ENCODE peak calls at places on chromosomes 7 and 10, in four cellular contexts. T, S, M and X are unnamed samples.

GRCh38 chr10:122638106-122638505 is 61.5 kb downstream of the C10orf120 start:
- DNase-seq in T (no peak), S (no peak), M (no peak), X (no peak)

GRCh38 chr10:60948871-60949270 is 4.9 kb upstream of the RHOBTB1 start:
- DNase-seq in T (no peak), S (no peak), M (no peak), X (no peak)

GRCh38 chr7:136666110-136666509 is 202.3 kb upstream of the CHRM2 start:
- DNase-seq in T (no peak), S (no peak), M (no peak), X (no peak)

GRCh38 chr10:14250496-14250895 is 80.2 kb downstream of the FRMD4A start:
- DNase-seq in T (no peak), S (no peak), M (no peak), X (no peak)

GRCh38 chr7:125833839-125834238 is 904.2 kb upstream of the POT1 start:
- DNase-seq in T (no peak), S (no peak), M (no peak), X (no peak)

GRCh38 chr7:69773535-69774225 is 175.4 kb downstream of the AUTS2 start:
- DNase-seq in T (no peak), S (no peak), M (no peak), X (no peak)

GRCh38 chr7:157617401-157617800 is 280.6 kb downstream of the DNAJB6 start:
- DNase-seq in T (peak), S (no peak), M (peak), X (no peak)

GRCh38 chr7:22831602-22832001 is 9.0 kb upstream of the TOMM7 start:
- DNase-seq in T (no peak), S (no peak), M (no peak), X (no peak)

GRCh38 chr10:47415520-47416304 is 31.6 kb upstream of the ZNF488 start:
- DNase-seq in T (no peak), S (no peak), M (no peak), X (no peak)

GRCh38 chr7:6272481-6273323 is at the start of gene CYTH3:
- DNase-seq in T (peak), S (no peak), M (peak), X (peak)

GRCh38 chr7:105387621-105388372 is 924 bp downstream of the SRPK2 start:
- DNase-seq in T (peak), S (no peak), M (peak), X (no peak)

GRCh38 chr10:49109669-49110335 is 5.5 kb downstream of the VSTM4 start:
- DNase-seq in T (no peak), S (no peak), M (peak), X (no peak)

GRCh38 chr10:13613519-13613918 is 26.8 kb downstream of the PRPF18 start:
- DNase-seq in T (no peak), S (no peak), M (no peak), X (no peak)

GRCh38 chr10:27742195-27742925 is 3.3 kb downstream of the MKX start:
- DNase-seq in T (peak), S (peak), M (peak), X (peak)

GRCh38 chr7:112360681-112361080 is 89.6 kb upstream of the IFRD1 start:
- DNase-seq in T (no peak), S (no peak), M (no peak), X (no peak)

GRCh38 chr10:78049861-78050260 is 16.2 kb downstream of the RPS24 start:
- DNase-seq in T (no peak), S (no peak), M (no peak), X (no peak)

GRCh38 chr10:14032406-14032998 is 298.2 kb downstream of the FRMD4A start:
- DNase-seq in T (no peak), S (peak), M (no peak), X (no peak)

GRCh38 chr7:102446387-102447156 is 13.2 kb downstream of the ORAI2 start:
- DNase-seq in T (no peak), S (no peak), M (no peak), X (no peak)

GRCh38 chr10:121167534-121168243 is 316.5 kb downstream of the WDR11 start:
- DNase-seq in T (no peak), S (no peak), M (no peak), X (no peak)

GRCh38 chr10:754914-755313 is 65.4 kb upstream of the DIP2C start:
- DNase-seq in T (no peak), S (no peak), M (no peak), X (no peak)

GRCh38 chr10:30413996-30414576 is 19.9 kb upstream of the MAP3K8 start:
- DNase-seq in T (no peak), S (peak), M (no peak), X (no peak)

GRCh38 chr7:41103331-41103730 is 599.6 kb downstream of the INHBA start:
- DNase-seq in T (no peak), S (no peak), M (no peak), X (no peak)

GRCh38 chr10:98212204-98212603 is 55.8 kb downstream of the LOXL4 start:
- DNase-seq in T (no peak), S (no peak), M (no peak), X (no peak)

GRCh38 chr10:72079356-72079755 is 9.0 kb downstream of the SPOCK2 start:
- DNase-seq in T (no peak), S (no peak), M (no peak), X (peak)

GRCh38 chr10:94357193-94357592 is 5.5 kb downstream of the NOC3L start:
- DNase-seq in T (no peak), S (no peak), M (no peak), X (no peak)

GRCh38 chr10:85642421-85643170 is 724.0 kb downstream of the GRID1 start:
- DNase-seq in T (no peak), S (peak), M (no peak), X (no peak)

GRCh38 chr10:110356628-110357245 is 52.0 kb upstream of the SMNDC1 start:
- DNase-seq in T (no peak), S (peak), M (no peak), X (no peak)

GRCh38 chr10:94149702-94150101 is 156.0 kb downstream of the PLCE1 start:
- DNase-seq in T (no peak), S (no peak), M (no peak), X (no peak)

GRCh38 chr7:6628045-6628444 is 9.1 kb upstream of the ZNF316 start:
- DNase-seq in T (no peak), S (no peak), M (no peak), X (no peak)

DNA sequence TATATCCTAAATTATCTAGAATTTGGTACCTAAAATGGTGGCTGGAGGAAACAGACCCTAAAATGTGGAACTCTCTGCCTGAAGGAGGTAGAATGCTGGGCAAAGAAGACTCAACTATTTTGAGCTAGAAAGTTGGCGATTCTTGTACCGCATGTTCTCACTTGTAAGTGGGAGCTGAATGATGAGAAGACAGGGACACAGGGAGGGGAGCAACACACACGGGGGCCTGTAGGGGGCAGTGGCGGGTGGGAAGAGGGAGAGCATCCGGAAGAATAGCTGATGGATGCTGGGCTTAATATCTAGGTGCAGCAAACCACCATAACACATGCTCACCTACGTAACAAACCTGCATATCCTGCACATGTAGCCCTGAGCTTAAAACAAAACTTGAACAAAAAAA is 250.6 kb downstream of the CALN1 start:
- DNase-seq in T (no peak), S (no peak), M (no peak), X (no peak)
- TF ChIP-seq CTCF in T (no peak), S (peak), M (no peak), X (no peak)

GRCh38 chr7:117269417-117269816 is 53.4 kb downstream of the WNT2 start:
- DNase-seq in T (no peak), S (peak), M (no peak), X (no peak)

GRCh38 chr7:117269895-117270294 is 53.0 kb downstream of the WNT2 start:
- DNase-seq in T (no peak), S (no peak), M (no peak), X (no peak)

GRCh38 chr7:117272360-117272759 is 50.5 kb downstream of the WNT2 start:
- DNase-seq in T (no peak), S (no peak), M (no peak), X (no peak)

GRCh38 chr7:117271566-117271965 is 51.3 kb downstream of the WNT2 start:
- DNase-seq in T (no peak), S (no peak), M (no peak), X (no peak)

DNA sequence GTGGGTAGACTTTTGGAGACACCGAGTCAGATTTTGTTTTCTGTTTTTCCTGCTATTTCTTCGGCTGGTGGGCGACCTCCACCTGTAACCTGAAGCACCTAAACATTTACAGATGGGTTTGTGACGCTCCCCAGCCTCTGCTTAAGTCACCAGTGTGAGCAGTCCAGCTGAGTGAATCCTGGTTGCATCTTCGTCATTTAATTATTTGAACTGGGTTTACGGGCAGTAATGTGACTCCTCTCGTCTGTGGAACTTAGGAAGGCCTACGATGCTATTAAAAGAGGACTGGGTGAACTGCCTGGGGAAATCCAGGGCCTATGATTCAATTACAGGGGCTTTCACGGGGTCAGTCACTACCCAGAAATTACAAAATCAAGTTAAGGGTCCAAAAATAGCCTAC is 52.5 kb downstream of the WNT2 start:
- DNase-seq in T (no peak), S (no peak), M (no peak), X (no peak)
- H3K4me3 ChIP-seq in T (no peak), S (no peak), M (no peak), X (no peak)

GRCh38 chr7:141231018-141231792 is 157.3 kb downstream of the TMEM178B start:
- DNase-seq in T (no peak), S (peak), M (no peak), X (peak)

GRCh38 chr7:141232286-141233051 is 158.6 kb downstream of the TMEM178B start:
- DNase-seq in T (no peak), S (no peak), M (no peak), X (no peak)

GRCh38 chr7:141228482-141228881 is 154.6 kb downstream of the TMEM178B start:
- DNase-seq in T (no peak), S (no peak), M (no peak), X (no peak)

GRCh38 chr7:141225916-141226618 is 152.2 kb downstream of the TMEM178B start:
- DNase-seq in T (no peak), S (no peak), M (no peak), X (peak)

DNA sequence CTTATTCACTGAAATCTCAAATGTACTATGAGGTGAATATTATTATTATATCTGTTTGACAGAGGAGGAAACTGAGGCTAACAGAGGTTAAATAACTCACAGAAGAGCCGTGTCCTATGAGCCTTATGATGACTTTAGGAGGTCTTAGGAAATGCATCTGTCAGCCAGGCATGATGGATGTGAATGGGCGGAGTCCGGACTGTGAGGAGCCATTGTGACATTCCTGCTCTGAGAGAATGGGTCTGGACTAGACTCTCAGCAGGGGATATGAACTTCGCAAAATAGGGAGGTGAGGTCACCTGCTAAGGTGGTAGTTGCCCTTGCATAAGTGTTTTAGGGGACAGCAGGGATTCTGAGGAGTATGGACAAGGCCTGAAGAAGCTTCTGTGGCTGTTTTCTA is 153.6 kb downstream of the TMEM178B start:
- DNase-seq in T (no peak), S (no peak), M (no peak), X (no peak)
- H3K27ac ChIP-seq in T (no peak), S (no peak), M (no peak), X (no peak)

GRCh38 chr7:155381852-155382801 is 75.8 kb upstream of the EN2 start:
- DNase-seq in T (no peak), S (no peak), M (no peak), X (peak)
- TF ChIP-seq CTCF in T (no peak), S (no peak), M (no peak), X (no peak)

DNA sequence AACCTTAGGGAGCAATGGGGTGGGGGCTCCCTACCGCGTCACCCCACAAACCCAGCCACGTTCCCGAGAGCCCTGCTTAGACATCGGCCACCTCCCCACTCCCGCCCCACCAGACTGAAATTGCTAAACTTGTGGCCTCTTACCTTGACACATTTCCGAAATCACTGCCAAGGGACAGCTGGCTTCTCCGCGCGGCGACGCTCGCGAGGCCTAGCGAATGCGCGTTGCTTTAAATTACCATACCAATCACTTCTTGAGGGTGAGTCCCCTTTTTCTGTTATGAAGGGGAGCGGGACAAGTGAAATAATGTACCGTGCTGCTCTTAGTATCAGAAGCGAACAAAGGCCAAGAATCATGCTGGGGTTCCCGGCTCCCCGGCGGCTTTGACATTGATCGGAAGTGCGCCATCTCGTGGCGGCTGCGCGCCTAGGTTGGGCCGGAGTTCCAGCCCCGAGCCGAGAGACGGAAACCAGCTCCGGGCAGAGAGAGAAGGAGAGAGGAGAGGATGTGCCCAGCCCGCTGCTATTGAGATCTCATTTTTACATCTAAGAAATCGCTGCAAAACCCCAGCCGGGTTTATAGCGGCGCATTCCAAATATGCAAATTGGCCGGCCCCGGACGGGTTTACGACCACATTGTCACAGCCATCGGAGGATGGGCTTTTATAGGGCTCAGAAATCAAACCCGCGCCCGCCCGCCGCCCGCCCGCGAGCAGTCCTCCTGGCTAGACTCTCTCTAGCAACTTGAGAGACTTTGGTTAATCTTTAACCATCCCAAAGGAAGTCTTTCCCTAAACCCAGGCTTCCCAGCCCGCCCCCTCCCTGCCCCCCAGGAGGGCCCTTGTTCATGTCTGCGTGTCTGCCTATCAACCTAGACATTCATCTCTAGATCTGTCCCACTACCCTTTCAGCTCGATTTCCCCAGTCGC is 5.3 kb downstream of the HOXA11 start:
- DNase-seq in T (peak), S (no peak), M (peak), X (no peak)
- H3K4me3 ChIP-seq in T (no peak), S (peak), M (peak), X (peak)

GRCh38 chr10:131979821-131980270 is 1.9 kb downstream of the BNIP3 start:
- DNase-seq in T (peak), S (no peak), M (no peak), X (no peak)

GRCh38 chr10:131980757-131981428 is 830 bp downstream of the BNIP3 start:
- DNase-seq in T (peak), S (no peak), M (no peak), X (no peak)

GRCh38 chr10:131981429-131982184 is at the start of gene BNIP3:
- DNase-seq in T (peak), S (peak), M (peak), X (peak)

GRCh38 chr10:131979336-131979735 is 2.4 kb downstream of the BNIP3 start:
- DNase-seq in T (peak), S (no peak), M (no peak), X (no peak)

DNA sequence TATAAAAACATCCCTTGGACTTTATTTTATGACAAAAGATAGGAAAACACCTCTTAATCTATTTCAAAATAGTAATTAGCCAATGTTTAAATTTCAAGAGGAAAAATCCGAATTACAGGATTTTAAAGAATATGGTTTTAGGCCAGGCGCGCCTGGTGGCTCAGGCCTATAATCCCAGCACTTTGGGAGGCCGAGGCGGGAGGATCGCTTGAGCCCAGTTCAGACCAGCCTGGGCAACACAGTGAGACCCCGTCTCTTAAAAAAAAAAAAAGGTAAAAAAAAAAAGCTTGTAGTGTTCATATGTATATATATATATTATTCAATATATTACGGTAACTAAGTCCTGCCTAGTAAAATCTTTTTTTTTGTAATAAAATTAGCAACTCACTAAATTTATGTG is 1.4 kb downstream of the BNIP3 start:
- DNase-seq in T (peak), S (no peak), M (no peak), X (no peak)
- H3K27ac ChIP-seq in T (peak), S (no peak), M (no peak), X (peak)

GRCh38 chr10:29078919-29079318 is 210.0 kb upstream of the LYZL1 start:
- DNase-seq in T (no peak), S (no peak), M (no peak), X (no peak)
- TF ChIP-seq CTCF in T (no peak), S (no peak), M (no peak), X (no peak)

GRCh38 chr10:112175409-112175808 is 8.2 kb downstream of the GPAM start:
- DNase-seq in T (no peak), S (no peak), M (no peak), X (no peak)
- H3K4me3 ChIP-seq in T (no peak), S (no peak), M (no peak), X (no peak)

GRCh38 chr10:113088194-113088593 is 138.1 kb downstream of the TCF7L2 start:
- DNase-seq in T (no peak), S (no peak), M (no peak), X (no peak)

GRCh38 chr10:113089581-113089980 is 139.5 kb downstream of the TCF7L2 start:
- DNase-seq in T (no peak), S (no peak), M (no peak), X (no peak)

GRCh38 chr10:113085776-113086175 is 135.7 kb downstream of the TCF7L2 start:
- DNase-seq in T (no peak), S (no peak), M (no peak), X (no peak)

GRCh38 chr10:113086282-113086681 is 136.2 kb downstream of the TCF7L2 start:
- DNase-seq in T (no peak), S (no peak), M (no peak), X (no peak)

GRCh38 chr10:113087082-113088029 is 137.3 kb downstream of the TCF7L2 start:
- DNase-seq in T (no peak), S (peak), M (peak), X (no peak)
- H3K27ac ChIP-seq in T (peak), S (peak), M (peak), X (no peak)